ENCODE peak calls at places on chromosomes 7 and 10, in four cellular contexts. R is GM12892, K is endothelial cell of umbilical vein, A is HCT116. P is an unnamed sample.
A peak's percentile ranks its signal among the peaks of the same experiment; 100 is the strongest.

GRCh38 chr7:37255327-37255944 is 193.2 kb downstream of the ELMO1 start:
- DNase-seq in R (no peak), K (no peak), A (no peak), P (no peak)

GRCh38 chr10:133520193-133520738 is 6.9 kb upstream of the CYP2E1 start:
- DNase-seq in R (peak; percentile 78), K (peak; percentile 47), A (peak; percentile 39), P (peak; percentile 72)

GRCh38 chr10:34319197-34319846 is 495.8 kb downstream of the PARD3 start:
- DNase-seq in R (no peak), K (peak; percentile 58), A (peak; percentile 10), P (peak; percentile 7)

GRCh38 chr10:94279835-94280709 is 82.7 kb downstream of the NOC3L start:
- DNase-seq in R (no peak), K (peak; percentile 72), A (peak; percentile 24), P (peak; percentile 38)

GRCh38 chr7:30453016-30453415 is 25.6 kb downstream of the NOD1 start:
- DNase-seq in R (no peak), K (no peak), A (no peak), P (no peak)

GRCh38 chr10:58867683-58868082 is 308.8 kb upstream of the PHYHIPL start:
- DNase-seq in R (no peak), K (no peak), A (no peak), P (no peak)

GRCh38 chr10:127275793-127276415 is 79.5 kb upstream of the INSYN2A start:
- DNase-seq in R (no peak), K (no peak), A (no peak), P (no peak)

GRCh38 chr10:69317175-69318086 is 39.1 kb downstream of the HK1 start:
- DNase-seq in R (peak; percentile 56), K (no peak), A (no peak), P (no peak)

GRCh38 chr10:119250641-119251314 is 43.4 kb downstream of the GRK5 start:
- DNase-seq in R (no peak), K (peak; percentile 90), A (no peak), P (peak; percentile 45)

GRCh38 chr10:43689955-43690771 is 41.5 kb upstream of the ZNF32 start:
- DNase-seq in R (peak; percentile 93), K (peak; percentile 74), A (peak; percentile 29), P (peak; percentile 61)

GRCh38 chr10:50576245-50576815 is 47.4 kb downstream of the SGMS1 start:
- DNase-seq in R (no peak), K (no peak), A (no peak), P (peak; percentile 16)

GRCh38 chr10:96889415-96890171 is 57.5 kb downstream of the LCOR start:
- DNase-seq in R (no peak), K (no peak), A (no peak), P (no peak)

GRCh38 chr7:112497481-112497880 is 16.7 kb downstream of the LSMEM1 start:
- DNase-seq in R (no peak), K (no peak), A (no peak), P (no peak)

GRCh38 chr7:30353932-30354607 is 69.7 kb downstream of the ZNRF2 start:
- DNase-seq in R (no peak), K (no peak), A (no peak), P (no peak)

GRCh38 chr10:130479146-130479545 is 343.0 kb downstream of the GLRX3 start:
- DNase-seq in R (no peak), K (no peak), A (no peak), P (no peak)

GRCh38 chr7:14821757-14822480 is 80.6 kb downstream of the DGKB start:
- DNase-seq in R (no peak), K (no peak), A (no peak), P (no peak)

GRCh38 chr10:123995461-123996131 is 97.8 kb downstream of the CHST15 start:
- DNase-seq in R (peak; percentile 54), K (peak; percentile 31), A (peak; percentile 67), P (peak; percentile 73)

GRCh38 chr10:110842305-110842952 is 29.3 kb upstream of the PDCD4 start:
- DNase-seq in R (no peak), K (no peak), A (no peak), P (no peak)

GRCh38 chr10:110844617-110844881 is 27.2 kb upstream of the PDCD4 start:
- DNase-seq in R (no peak), K (no peak), A (no peak), P (no peak)

GRCh38 chr10:110843796-110844616 is 27.7 kb upstream of the PDCD4 start:
- DNase-seq in R (no peak), K (no peak), A (no peak), P (no peak)

GRCh38 chr10:110841767-110842267 is 29.9 kb upstream of the PDCD4 start:
- DNase-seq in R (peak; percentile 75), K (no peak), A (no peak), P (no peak)

GRCh38 chr10:110843031-110843430 is 28.7 kb upstream of the PDCD4 start:
- DNase-seq in R (peak; percentile 65), K (no peak), A (no peak), P (no peak)
- TF ChIP-seq POLR2A in R (peak; percentile 58), K (no peak), A (no peak), P (no peak)

GRCh38 chr10:61902448-61903183 is 1.1 kb downstream of the ARID5B start:
- DNase-seq in R (no peak), K (peak; percentile 84), A (peak; percentile 51), P (no peak)

GRCh38 chr10:61899997-61900828 is 1.3 kb upstream of the ARID5B start:
- DNase-seq in R (peak; percentile 33), K (peak; percentile 66), A (no peak), P (no peak)

GRCh38 chr10:61901829-61902447 is 439 bp downstream of the ARID5B start:
- DNase-seq in R (no peak), K (no peak), A (no peak), P (no peak)

GRCh38 chr10:61899663-61899996 is 1.9 kb upstream of the ARID5B start:
- DNase-seq in R (no peak), K (no peak), A (no peak), P (no peak)

DNA sequence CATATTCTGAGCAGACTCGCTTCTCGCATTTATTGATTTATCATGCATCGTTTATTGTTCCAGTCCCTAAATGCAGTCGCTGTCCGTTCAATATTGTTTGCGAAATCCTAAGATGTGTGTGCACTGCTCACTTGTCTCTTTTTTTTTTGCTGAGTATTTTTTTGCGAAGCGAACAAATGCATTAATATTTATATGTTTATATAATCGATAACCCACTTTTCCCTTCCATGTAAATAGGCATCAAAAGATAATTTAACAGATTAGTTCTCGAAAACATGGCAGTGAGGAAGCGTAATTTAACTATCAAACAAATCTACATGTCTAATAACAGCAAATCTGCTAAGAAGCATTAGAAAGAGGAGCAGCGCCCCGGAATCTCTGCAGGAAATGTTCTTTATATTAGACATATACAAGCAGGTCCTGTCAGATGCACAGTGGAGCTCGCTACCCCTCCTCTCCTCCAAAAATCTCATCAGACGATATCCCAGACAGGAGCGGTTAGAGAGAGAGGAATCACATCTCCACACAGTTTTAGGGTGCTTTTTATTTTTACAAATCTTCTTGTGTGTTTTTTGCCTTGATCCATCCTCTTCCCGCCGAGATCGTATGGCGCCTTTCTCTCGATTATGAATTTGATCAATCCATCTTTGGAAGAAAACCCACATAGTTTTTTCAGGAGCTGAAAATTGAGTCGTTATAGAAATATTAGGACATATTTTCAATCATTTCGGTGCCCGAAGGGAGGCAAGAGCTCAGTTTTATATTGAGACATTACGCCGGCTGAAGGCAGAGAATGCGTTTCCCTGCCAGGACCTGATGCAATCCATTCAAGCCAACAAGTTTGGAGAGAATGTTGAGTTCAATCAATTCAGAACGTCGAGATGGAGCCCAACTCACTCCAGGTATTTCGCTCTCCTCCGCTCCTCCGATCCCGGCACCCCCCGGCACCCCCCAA is at the start of gene ARID5B:
- DNase-seq in R (no peak), K (peak; percentile 59), A (peak; percentile 68), P (no peak)
- TF ChIP-seq POLR2A in R (peak; percentile 57), K (no peak), A (no peak), P (peak; percentile 52)

DNA sequence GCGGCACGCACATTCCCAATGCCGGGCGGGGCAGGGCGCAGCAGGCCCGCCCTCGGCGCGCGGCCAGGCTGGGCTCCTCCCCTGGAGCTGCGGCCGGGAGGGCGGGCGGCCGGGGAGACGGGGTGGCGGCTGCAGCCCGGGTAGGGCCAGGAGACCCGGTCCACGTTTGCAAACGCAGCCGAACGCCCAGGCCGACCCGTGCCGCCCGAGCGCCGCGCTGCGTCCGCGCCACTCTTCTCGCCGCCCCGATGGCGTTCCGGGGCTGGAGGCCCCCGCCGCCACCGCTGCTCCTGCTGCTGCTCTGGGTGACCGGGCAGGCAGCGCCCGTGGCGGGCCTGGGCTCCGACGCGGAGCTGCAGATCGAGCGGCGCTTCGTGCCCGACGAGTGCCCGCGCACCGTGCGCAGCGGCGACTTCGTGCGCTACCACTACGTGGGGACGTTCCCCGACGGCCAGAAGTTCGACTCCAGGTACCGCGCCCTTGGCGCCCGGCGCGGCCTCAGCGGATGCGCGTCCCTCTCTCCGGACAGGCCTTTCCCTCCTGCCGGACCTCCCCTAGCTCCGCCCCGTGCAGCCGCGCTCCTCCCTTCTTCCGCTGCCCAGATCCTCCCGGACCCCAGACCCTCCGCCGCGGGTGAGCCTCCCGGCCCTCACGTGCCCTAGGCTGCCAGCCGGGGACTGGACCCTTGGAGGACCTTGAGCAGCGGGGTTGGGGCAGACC is at the start of gene FKBP9:
- DNase-seq in R (peak; percentile 48), K (peak; percentile 82), A (no peak), P (peak; percentile 99)
- TF ChIP-seq POLR2A in R (no peak), K (peak; percentile 92), A (peak; percentile 70), P (peak; percentile 97)

GRCh38 chr7:100358027-100358856 is at the start of gene PILRB:
- DNase-seq in R (no peak), K (no peak), A (no peak), P (no peak)
- TF ChIP-seq POLR2A in R (peak; percentile 36), K (no peak), A (no peak), P (no peak)

DNA sequence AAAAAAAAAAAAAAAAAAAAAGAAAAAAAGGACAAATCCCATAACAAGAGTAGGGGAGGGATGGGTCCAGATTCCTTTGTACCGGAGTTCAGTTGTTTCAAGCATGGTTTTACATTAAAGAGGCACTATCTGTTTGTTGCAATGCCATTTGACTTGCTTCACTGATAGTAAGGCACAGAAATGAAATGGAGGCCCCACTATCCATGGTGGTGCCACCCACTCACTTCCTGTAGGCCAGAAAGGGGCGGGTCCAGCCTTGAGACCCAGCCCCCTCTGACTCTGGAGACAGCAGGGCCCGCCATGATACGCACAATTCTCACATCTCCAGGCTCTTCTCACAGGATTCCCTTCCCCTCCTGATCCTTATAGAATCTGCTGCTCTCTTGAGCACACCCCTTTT is 100.0 kb downstream of the CLEC2L start:
- DNase-seq in R (no peak), K (no peak), A (no peak), P (no peak)
- TF ChIP-seq POLR2A in R (no peak), K (no peak), A (no peak), P (no peak)

DNA sequence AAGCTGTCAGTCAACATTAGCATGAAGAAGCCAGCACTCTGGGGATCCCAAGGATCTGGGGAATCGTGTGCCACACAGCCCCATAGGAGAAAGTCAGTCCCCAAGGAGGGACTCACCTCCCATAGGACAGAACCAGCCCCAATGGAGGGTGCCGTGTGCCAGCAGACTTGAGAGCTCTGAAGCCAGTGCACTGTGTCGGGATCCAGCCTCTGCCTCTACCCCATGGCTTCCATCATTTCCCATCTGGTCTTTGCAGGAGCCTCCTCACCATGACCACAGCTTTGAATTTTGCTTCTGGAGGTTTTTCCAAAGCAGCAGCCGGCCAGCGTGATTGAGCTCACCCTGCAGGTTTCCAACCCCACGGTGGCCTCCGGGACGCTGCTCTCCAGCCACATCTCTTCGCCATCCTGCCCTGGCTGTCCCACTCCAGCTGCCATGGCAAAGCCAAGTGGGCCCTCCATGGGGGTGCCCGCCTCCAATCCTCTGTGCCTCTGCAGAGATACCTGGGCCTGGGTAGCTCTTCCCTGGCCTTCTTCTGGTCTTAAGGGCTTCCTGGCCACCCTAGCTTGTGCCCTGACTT is 171.9 kb upstream of the SHH start:
- DNase-seq in R (no peak), K (no peak), A (no peak), P (no peak)
- TF ChIP-seq POLR2A in R (no peak), K (no peak), A (no peak), P (no peak)

GRCh38 chr10:30000802-30001571 is 58.4 kb downstream of the JCAD start:
- DNase-seq in R (no peak), K (peak; percentile 77), A (no peak), P (no peak)
- TF ChIP-seq POLR2A in R (no peak), K (no peak), A (no peak), P (no peak)

P was measured in H54.